ENCODE peak calls at places on chromosomes 6 and 20, in eight cellular contexts. One of them, this sample, is unnamed.

GRCh38 chr6:74645108-74645849 is 560.6 kb downstream of the COL12A1 start:
- DNase-seq in SK-N-SH: no peak
- DNase-seq in HCT116: no peak
- DNase-seq in tibial artery: no peak
- DNase-seq in hepatocyte: no peak
- DNase-seq in HFF-Myc: no peak
- DNase-seq in psoas muscle: no peak
- DNase-seq in bronchial epithelial cell: peak; percentile 25
- DNase-seq in this sample: no peak

GRCh38 chr20:36396340-36396739 is 90.2 kb downstream of the DLGAP4 start:
- DNase-seq in SK-N-SH: no peak
- DNase-seq in bronchial epithelial cell: no peak
- DNase-seq in hepatocyte: no peak
- DNase-seq in HFF-Myc: no peak
- DNase-seq in HCT116: no peak
- DNase-seq in psoas muscle: no peak
- DNase-seq in tibial artery: no peak
- DNase-seq in this sample: no peak

GRCh38 chr20:5989539-5989938 is 39.1 kb downstream of the MCM8 start:
- DNase-seq in psoas muscle: no peak
- DNase-seq in hepatocyte: no peak
- DNase-seq in bronchial epithelial cell: no peak
- DNase-seq in SK-N-SH: no peak
- DNase-seq in HFF-Myc: no peak
- DNase-seq in tibial artery: no peak
- DNase-seq in HCT116: no peak
- DNase-seq in this sample: no peak

GRCh38 chr6:108966855-108967755 is 118.9 kb downstream of the ARMC2 start:
- DNase-seq in SK-N-SH: peak; percentile 47
- DNase-seq in bronchial epithelial cell: peak; percentile 71
- DNase-seq in HCT116: peak; percentile 7
- DNase-seq in hepatocyte: peak; percentile 55
- DNase-seq in tibial artery: no peak
- DNase-seq in psoas muscle: peak; percentile 75
- DNase-seq in HFF-Myc: no peak
- DNase-seq in this sample: peak; percentile 28

GRCh38 chr20:20259534-20259933 is 108.4 kb upstream of the INSM1 start:
- DNase-seq in psoas muscle: no peak
- DNase-seq in bronchial epithelial cell: no peak
- DNase-seq in HCT116: no peak
- DNase-seq in SK-N-SH: no peak
- DNase-seq in HFF-Myc: no peak
- DNase-seq in tibial artery: no peak
- DNase-seq in hepatocyte: no peak
- DNase-seq in this sample: no peak

GRCh38 chr6:36927691-36928546 is 26.6 kb upstream of the PI16 start:
- DNase-seq in bronchial epithelial cell: no peak
- DNase-seq in psoas muscle: peak; percentile 86
- DNase-seq in HFF-Myc: no peak
- DNase-seq in HCT116: no peak
- DNase-seq in hepatocyte: peak; percentile 38
- DNase-seq in tibial artery: no peak
- DNase-seq in SK-N-SH: no peak
- DNase-seq in this sample: no peak

GRCh38 chr20:61742097-61742805 is 323.4 kb downstream of the TAF4 start:
- DNase-seq in HFF-Myc: no peak
- DNase-seq in SK-N-SH: no peak
- DNase-seq in bronchial epithelial cell: no peak
- DNase-seq in tibial artery: no peak
- DNase-seq in HCT116: no peak
- DNase-seq in hepatocyte: no peak
- DNase-seq in psoas muscle: peak; percentile 15
- DNase-seq in this sample: peak; percentile 1

GRCh38 chr6:18446771-18447170 is 59.6 kb downstream of the RNF144B start:
- DNase-seq in tibial artery: no peak
- DNase-seq in hepatocyte: no peak
- DNase-seq in HFF-Myc: no peak
- DNase-seq in psoas muscle: no peak
- DNase-seq in bronchial epithelial cell: no peak
- DNase-seq in HCT116: no peak
- DNase-seq in SK-N-SH: no peak
- DNase-seq in this sample: no peak

GRCh38 chr6:163132050-163132750 is 282.3 kb upstream of the QKI start:
- DNase-seq in psoas muscle: no peak
- DNase-seq in HFF-Myc: no peak
- DNase-seq in HCT116: no peak
- DNase-seq in tibial artery: no peak
- DNase-seq in SK-N-SH: no peak
- DNase-seq in bronchial epithelial cell: no peak
- DNase-seq in hepatocyte: no peak
- DNase-seq in this sample: peak; percentile 35

GRCh38 chr6:150185697-150186096 is 42.9 kb downstream of the PPP1R14C start:
- DNase-seq in hepatocyte: no peak
- DNase-seq in HCT116: no peak
- DNase-seq in psoas muscle: no peak
- DNase-seq in SK-N-SH: no peak
- DNase-seq in bronchial epithelial cell: no peak
- DNase-seq in HFF-Myc: no peak
- DNase-seq in tibial artery: no peak
- DNase-seq in this sample: no peak

GRCh38 chr20:4973330-4974097 is 27.8 kb downstream of the SLC23A2 start:
- DNase-seq in psoas muscle: peak; percentile 51
- DNase-seq in HCT116: no peak
- DNase-seq in tibial artery: peak; percentile 59
- DNase-seq in HFF-Myc: peak; percentile 39
- DNase-seq in SK-N-SH: no peak
- DNase-seq in bronchial epithelial cell: peak; percentile 50
- DNase-seq in hepatocyte: peak; percentile 18
- DNase-seq in this sample: peak; percentile 66

GRCh38 chr6:168051648-168052047 is 27.4 kb downstream of the FRMD1 start:
- DNase-seq in HFF-Myc: no peak
- DNase-seq in HCT116: no peak
- DNase-seq in tibial artery: no peak
- DNase-seq in SK-N-SH: no peak
- DNase-seq in psoas muscle: no peak
- DNase-seq in hepatocyte: no peak
- DNase-seq in bronchial epithelial cell: no peak
- DNase-seq in this sample: no peak

GRCh38 chr6:160224599-160225237 is 33.9 kb downstream of the SLC22A2 start:
- DNase-seq in psoas muscle: no peak
- DNase-seq in bronchial epithelial cell: no peak
- DNase-seq in HCT116: no peak
- DNase-seq in hepatocyte: no peak
- DNase-seq in HFF-Myc: no peak
- DNase-seq in tibial artery: no peak
- DNase-seq in SK-N-SH: no peak
- DNase-seq in this sample: no peak

GRCh38 chr6:160226118-160226541 is 32.5 kb downstream of the SLC22A2 start:
- DNase-seq in hepatocyte: no peak
- DNase-seq in tibial artery: no peak
- DNase-seq in bronchial epithelial cell: peak; percentile 55
- DNase-seq in HCT116: no peak
- DNase-seq in HFF-Myc: no peak
- DNase-seq in SK-N-SH: no peak
- DNase-seq in psoas muscle: no peak
- DNase-seq in this sample: no peak

GRCh38 chr6:160221423-160221822 is 37.2 kb downstream of the SLC22A2 start:
- DNase-seq in HCT116: no peak
- DNase-seq in psoas muscle: no peak
- DNase-seq in HFF-Myc: no peak
- DNase-seq in tibial artery: no peak
- DNase-seq in hepatocyte: peak; percentile 51
- DNase-seq in SK-N-SH: no peak
- DNase-seq in bronchial epithelial cell: peak; percentile 81
- DNase-seq in this sample: no peak

GRCh38 chr6:160221918-160222317 is 36.7 kb downstream of the SLC22A2 start:
- DNase-seq in hepatocyte: no peak
- DNase-seq in tibial artery: no peak
- DNase-seq in psoas muscle: no peak
- DNase-seq in SK-N-SH: no peak
- DNase-seq in HFF-Myc: no peak
- DNase-seq in bronchial epithelial cell: no peak
- DNase-seq in HCT116: no peak
- DNase-seq in this sample: no peak

GRCh38 chr6:160222491-160222890 is 36.1 kb downstream of the SLC22A2 start:
- DNase-seq in tibial artery: no peak
- DNase-seq in SK-N-SH: no peak
- DNase-seq in hepatocyte: no peak
- DNase-seq in HCT116: no peak
- DNase-seq in bronchial epithelial cell: no peak
- DNase-seq in HFF-Myc: no peak
- DNase-seq in psoas muscle: no peak
- DNase-seq in this sample: no peak
- H3K4me3 ChIP-seq in tibial artery: no peak overlapping the region
- H3K4me3 ChIP-seq in SK-N-SH: no peak overlapping the region
- H3K4me3 ChIP-seq in hepatocyte: no peak overlapping the region
- H3K4me3 ChIP-seq in HCT116: no peak overlapping the region
- H3K4me3 ChIP-seq in bronchial epithelial cell: no peak overlapping the region
- H3K4me3 ChIP-seq in HFF-Myc: no peak overlapping the region
- H3K4me3 ChIP-seq in psoas muscle: no peak overlapping the region
- H3K4me3 ChIP-seq in this sample: no peak overlapping the region

GRCh38 chr6:123380257-123380656 is 256.5 kb downstream of the TRDN start:
- DNase-seq in psoas muscle: no peak
- DNase-seq in hepatocyte: peak; percentile 60
- DNase-seq in tibial artery: no peak
- DNase-seq in HFF-Myc: no peak
- DNase-seq in bronchial epithelial cell: peak; percentile 34
- DNase-seq in SK-N-SH: peak; percentile 5
- DNase-seq in HCT116: no peak
- DNase-seq in this sample: peak; percentile 50
- TF ChIP-seq CTCF in psoas muscle: peak; percentile 15
- TF ChIP-seq CTCF in hepatocyte: peak; percentile 63
- TF ChIP-seq CTCF in tibial artery: no peak
- TF ChIP-seq CTCF in HFF-Myc: no peak
- TF ChIP-seq CTCF in bronchial epithelial cell: peak; percentile 34
- TF ChIP-seq CTCF in SK-N-SH: peak; percentile 42
- TF ChIP-seq CTCF in HCT116: peak; percentile 43
- TF ChIP-seq CTCF in this sample: peak; percentile 52

DNA sequence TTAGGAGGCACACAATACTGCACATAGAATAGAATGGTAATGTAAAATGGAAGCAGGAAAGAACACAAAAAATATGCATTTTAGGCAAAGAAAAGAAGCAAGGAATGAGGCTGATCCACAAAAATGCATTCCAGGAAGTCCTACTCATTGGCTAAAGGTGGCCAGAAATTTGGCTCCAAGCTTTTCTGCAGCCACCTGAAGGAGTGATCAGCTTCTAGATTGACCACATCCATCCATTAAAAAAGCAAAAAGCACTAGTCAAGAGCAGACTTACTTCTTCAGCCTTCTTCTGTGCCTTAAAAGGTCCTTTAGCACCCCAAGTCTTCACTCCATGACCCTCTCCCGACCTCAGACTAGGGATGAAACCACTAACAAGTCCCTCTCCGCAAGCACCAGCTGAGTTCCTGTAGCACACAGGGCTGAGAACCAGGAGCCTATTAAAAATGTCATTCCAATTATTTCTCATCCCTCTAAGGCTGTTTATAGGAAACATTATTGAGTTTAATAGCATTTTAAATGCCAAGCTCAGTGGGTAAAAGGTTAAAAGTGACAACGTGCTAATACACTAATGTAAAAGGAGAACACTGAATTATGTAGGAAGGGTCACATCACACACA is 36.5 kb downstream of the TRAM2 start:
- DNase-seq in hepatocyte: no peak
- DNase-seq in psoas muscle: no peak
- DNase-seq in HCT116: no peak
- DNase-seq in tibial artery: no peak
- DNase-seq in SK-N-SH: no peak
- DNase-seq in bronchial epithelial cell: no peak
- DNase-seq in HFF-Myc: peak; percentile 67
- DNase-seq in this sample: no peak
- H3K4me3 ChIP-seq in hepatocyte: no peak overlapping the region
- H3K4me3 ChIP-seq in psoas muscle: no peak overlapping the region
- H3K4me3 ChIP-seq in HCT116: no peak overlapping the region
- H3K4me3 ChIP-seq in tibial artery: no peak overlapping the region
- H3K4me3 ChIP-seq in SK-N-SH: no peak overlapping the region
- H3K4me3 ChIP-seq in bronchial epithelial cell: no peak overlapping the region
- H3K4me3 ChIP-seq in HFF-Myc: peak overlapping the region; percentile 12
- H3K4me3 ChIP-seq in this sample: no peak overlapping the region

GRCh38 chr20:1210501-1210900 is 7.2 kb downstream of the C20orf202 start:
- DNase-seq in bronchial epithelial cell: peak; percentile 46
- DNase-seq in tibial artery: no peak
- DNase-seq in hepatocyte: no peak
- DNase-seq in HCT116: no peak
- DNase-seq in psoas muscle: no peak
- DNase-seq in HFF-Myc: no peak
- DNase-seq in SK-N-SH: no peak
- DNase-seq in this sample: no peak

GRCh38 chr20:1206749-1207148 is 3.5 kb downstream of the C20orf202 start:
- DNase-seq in HFF-Myc: no peak
- DNase-seq in SK-N-SH: no peak
- DNase-seq in tibial artery: no peak
- DNase-seq in HCT116: no peak
- DNase-seq in hepatocyte: no peak
- DNase-seq in bronchial epithelial cell: no peak
- DNase-seq in psoas muscle: no peak
- DNase-seq in this sample: no peak

GRCh38 chr20:1207293-1207884 is 4.1 kb downstream of the C20orf202 start:
- DNase-seq in bronchial epithelial cell: no peak
- DNase-seq in tibial artery: no peak
- DNase-seq in psoas muscle: no peak
- DNase-seq in SK-N-SH: no peak
- DNase-seq in HFF-Myc: no peak
- DNase-seq in HCT116: no peak
- DNase-seq in hepatocyte: no peak
- DNase-seq in this sample: no peak

GRCh38 chr20:1211954-1212497 is 8.8 kb downstream of the C20orf202 start:
- DNase-seq in bronchial epithelial cell: no peak
- DNase-seq in psoas muscle: no peak
- DNase-seq in HFF-Myc: no peak
- DNase-seq in SK-N-SH: no peak
- DNase-seq in tibial artery: no peak
- DNase-seq in HCT116: no peak
- DNase-seq in hepatocyte: no peak
- DNase-seq in this sample: no peak

DNA sequence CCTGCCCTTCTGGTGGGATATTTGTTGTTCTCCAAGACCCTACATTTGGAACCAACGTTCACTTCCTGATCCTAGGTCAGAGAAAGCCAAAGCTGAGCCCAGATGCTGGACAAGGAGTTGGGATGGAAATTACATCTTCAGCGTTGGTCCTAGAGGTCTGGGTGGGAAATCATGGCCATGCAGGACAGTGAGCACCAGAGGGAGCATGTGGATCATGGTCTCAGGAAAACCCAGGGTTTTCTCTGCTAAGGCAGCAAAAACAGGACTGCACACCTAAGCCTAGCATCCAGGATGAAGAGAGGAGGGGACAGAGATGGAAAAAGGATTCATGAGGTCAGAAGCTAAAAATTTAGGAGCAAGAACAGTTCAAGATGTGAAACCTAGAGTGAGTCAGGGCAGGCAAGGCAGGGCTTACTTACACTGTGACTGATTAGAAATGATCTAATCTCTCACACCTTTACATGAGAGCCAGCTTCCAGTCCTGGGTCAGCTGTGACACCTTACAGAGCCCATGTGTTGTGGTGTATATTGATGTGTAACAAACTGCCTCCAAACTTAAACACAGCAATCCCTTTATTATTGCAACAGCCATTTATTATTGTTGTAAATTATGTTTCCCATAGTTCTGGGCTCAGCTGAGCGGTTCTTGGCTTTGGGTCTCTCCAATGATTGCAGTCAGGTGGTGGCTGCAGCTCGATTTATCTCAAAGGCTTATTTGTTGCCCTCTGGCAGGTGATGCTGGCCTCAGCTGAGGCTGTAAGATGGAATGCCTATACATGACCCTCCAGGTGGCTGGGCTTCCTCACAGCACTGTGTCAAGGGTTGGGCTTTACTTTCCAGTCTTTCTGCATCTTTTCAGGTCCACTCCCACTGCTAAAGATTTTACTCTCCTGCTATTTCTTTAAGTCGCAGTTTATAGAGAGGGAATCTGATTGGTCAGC is 6.5 kb downstream of the C20orf202 start:
- DNase-seq in psoas muscle: no peak
- DNase-seq in hepatocyte: no peak
- DNase-seq in bronchial epithelial cell: peak; percentile 31
- DNase-seq in SK-N-SH: no peak
- DNase-seq in tibial artery: no peak
- DNase-seq in HCT116: peak; percentile 21
- DNase-seq in HFF-Myc: no peak
- DNase-seq in this sample: no peak
- TF ChIP-seq CTCF in psoas muscle: no peak
- TF ChIP-seq CTCF in hepatocyte: no peak
- TF ChIP-seq CTCF in bronchial epithelial cell: no peak
- TF ChIP-seq CTCF in SK-N-SH: peak; percentile 48
- TF ChIP-seq CTCF in tibial artery: no peak
- TF ChIP-seq CTCF in HCT116: peak; percentile 49
- TF ChIP-seq CTCF in HFF-Myc: peak; percentile 23
- TF ChIP-seq CTCF in this sample: peak; percentile 42

This sample was measured in astrocyte of the spinal cord.